ENCODE peak calls at places on chromosomes 3 and 15, in ten cellular contexts. B is transverse colon, T is ascending aorta, H is WERI-Rb-1, M is heart left ventricle, W is progenitor cell of endocrine pancreas, G is A673, X is MCF 10A, V is nephron progenitor cell, Q is HL-60. J is an unnamed sample.

GRCh38 chr3:149472393-149472792 is 2.1 kb upstream of the TM4SF4 start:
- DNase-seq in B (no peak), T (no peak), H (no peak), M (no peak), W (no peak), G (no peak), X (no peak), V (no peak), Q (no peak), J (no peak)

GRCh38 chr3:160671231-160671630 is 5.7 kb upstream of the ARL14 start:
- DNase-seq in B (peak), T (no peak), H (no peak), M (no peak), W (no peak), G (no peak), X (no peak), V (no peak), Q (no peak), J (no peak)

GRCh38 chr3:94293793-94294195 is 230.9 kb downstream of the NSUN3 start:
- DNase-seq in B (no peak), T (no peak), H (no peak), M (no peak), W (no peak), G (no peak), X (peak), V (no peak), Q (no peak), J (no peak)

GRCh38 chr3:70308760-70309159 is 3.7 kb downstream of the MDFIC2 start:
- DNase-seq in B (no peak), T (no peak), H (peak), M (no peak), W (no peak), G (peak), X (peak), V (peak), Q (no peak), J (no peak)

GRCh38 chr15:100925480-100925879 is 6.3 kb downstream of the LRRK1 start:
- DNase-seq in B (no peak), T (peak), H (no peak), M (no peak), W (no peak), G (no peak), X (no peak), V (no peak), Q (no peak), J (no peak)

GRCh38 chr3:54628888-54629368 is 298.9 kb downstream of the LRTM1 start:
- DNase-seq in B (no peak), T (no peak), H (no peak), M (no peak), W (no peak), G (no peak), X (peak), V (no peak), Q (no peak), J (no peak)

GRCh38 chr15:87597346-87598052 is 659.0 kb downstream of the NTRK3 start:
- DNase-seq in B (no peak), T (no peak), H (no peak), M (no peak), W (no peak), G (no peak), X (no peak), V (no peak), Q (no peak), J (no peak)

GRCh38 chr3:63948995-63949394 is 36.8 kb upstream of the SCAANT1 start:
- DNase-seq in B (no peak), T (no peak), H (no peak), M (no peak), W (no peak), G (no peak), X (no peak), V (no peak), Q (no peak), J (no peak)

GRCh38 chr3:160556141-160556540 is 9.2 kb downstream of the KPNA4 start:
- DNase-seq in B (no peak), T (no peak), H (no peak), M (no peak), W (no peak), G (no peak), X (no peak), V (no peak), Q (no peak), J (no peak)

GRCh38 chr15:79804833-79805232 is 92.0 kb downstream of the MTHFS start:
- DNase-seq in B (no peak), T (no peak), H (no peak), M (no peak), W (no peak), G (no peak), X (no peak), V (no peak), Q (no peak), J (no peak)

GRCh38 chr15:82919231-82919886 is 33.2 kb downstream of the HOMER2 start:
- DNase-seq in B (peak), T (peak), H (no peak), M (peak), W (no peak), G (no peak), X (peak), V (no peak), Q (no peak), J (no peak)

GRCh38 chr3:162740941-162741596 is 1244.5 kb downstream of the OTOL1 start:
- DNase-seq in B (no peak), T (no peak), H (no peak), M (no peak), W (no peak), G (no peak), X (no peak), V (no peak), Q (no peak), J (no peak)

GRCh38 chr3:127786358-127787070 is 35.8 kb downstream of the MGLL start:
- DNase-seq in B (peak), T (peak), H (peak), M (peak), W (no peak), G (peak), X (no peak), V (no peak), Q (no peak), J (no peak)

GRCh38 chr3:158185711-158186110 is 75.8 kb downstream of the RSRC1 start:
- DNase-seq in B (no peak), T (no peak), H (no peak), M (no peak), W (no peak), G (no peak), X (no peak), V (no peak), Q (no peak), J (no peak)

GRCh38 chr3:172658344-172659245 is 52.3 kb downstream of the NCEH1 start:
- DNase-seq in B (no peak), T (no peak), H (no peak), M (no peak), W (no peak), G (peak), X (peak), V (no peak), Q (no peak), J (no peak)

GRCh38 chr3:168752339-168752738 is 656.6 kb upstream of the GOLIM4 start:
- DNase-seq in B (no peak), T (no peak), H (no peak), M (no peak), W (no peak), G (no peak), X (no peak), V (no peak), Q (no peak), J (no peak)

GRCh38 chr15:40150163-40150925 is 10.5 kb upstream of the BUB1B start:
- DNase-seq in B (peak), T (no peak), H (no peak), M (no peak), W (no peak), G (peak), X (peak), V (no peak), Q (peak), J (peak)

GRCh38 chr15:83108266-83109219 is 1.1 kb downstream of the TM6SF1 start:
- DNase-seq in B (peak), T (peak), H (no peak), M (peak), W (no peak), G (peak), X (no peak), V (no peak), Q (peak), J (no peak)

GRCh38 chr15:39115379-39116057 is 465.4 kb upstream of the THBS1 start:
- DNase-seq in B (no peak), T (no peak), H (no peak), M (no peak), W (no peak), G (no peak), X (peak), V (no peak), Q (no peak), J (no peak)

GRCh38 chr3:114418724-114419543 is 125.1 kb downstream of the TIGIT start:
- DNase-seq in B (no peak), T (no peak), H (no peak), M (no peak), W (no peak), G (peak), X (peak), V (peak), Q (peak), J (no peak)

GRCh38 chr3:7876741-7877297 is 624.8 kb upstream of the LMCD1 start:
- DNase-seq in B (no peak), T (no peak), H (no peak), M (no peak), W (no peak), G (peak), X (no peak), V (no peak), Q (no peak), J (no peak)

GRCh38 chr3:48432411-48433371 is 2.8 kb upstream of the PLXNB1 start:
- DNase-seq in B (peak), T (no peak), H (peak), M (no peak), W (no peak), G (peak), X (peak), V (no peak), Q (no peak), J (peak)

GRCh38 chr15:80461370-80462060 is 57.3 kb downstream of the ARNT2 start:
- DNase-seq in B (no peak), T (no peak), H (no peak), M (no peak), W (no peak), G (no peak), X (no peak), V (no peak), Q (no peak), J (no peak)

GRCh38 chr3:158451405-158452045 is 119.5 kb upstream of the MLF1 start:
- DNase-seq in B (no peak), T (no peak), H (no peak), M (no peak), W (no peak), G (no peak), X (no peak), V (no peak), Q (no peak), J (no peak)

GRCh38 chr3:197028711-197029510 is 706 bp downstream of the MELTF start:
- DNase-seq in B (peak), T (no peak), H (no peak), M (no peak), W (no peak), G (peak), X (peak), V (peak), Q (no peak), J (peak)

GRCh38 chr3:196237203-196237602 is 20.9 kb downstream of the SLC51A start:
- DNase-seq in B (no peak), T (no peak), H (peak), M (no peak), W (no peak), G (no peak), X (no peak), V (no peak), Q (no peak), J (no peak)

GRCh38 chr3:117528688-117529087 is 819.1 kb downstream of the TUSC7 start:
- DNase-seq in B (no peak), T (no peak), H (no peak), M (no peak), W (no peak), G (no peak), X (no peak), V (no peak), Q (no peak), J (no peak)

GRCh38 chr3:190442240-190442639 is 7.5 kb downstream of the TMEM207 start:
- DNase-seq in B (no peak), T (no peak), H (no peak), M (no peak), W (no peak), G (no peak), X (no peak), V (no peak), Q (no peak), J (no peak)

GRCh38 chr3:139434764-139435291 is 41.5 kb downstream of the RBP2 start:
- DNase-seq in B (no peak), T (no peak), H (no peak), M (no peak), W (no peak), G (no peak), X (peak), V (no peak), Q (peak), J (no peak)

GRCh38 chr15:75943713-75944215 is 40.1 kb downstream of the FBXO22 start:
- DNase-seq in B (no peak), T (no peak), H (no peak), M (no peak), W (no peak), G (no peak), X (no peak), V (no peak), Q (no peak), J (no peak)

GRCh38 chr3:43223670-43224364 is 62.5 kb upstream of the SNRK start:
- DNase-seq in B (no peak), T (no peak), H (no peak), M (no peak), W (no peak), G (no peak), X (no peak), V (no peak), Q (no peak), J (no peak)

GRCh38 chr15:52528465-52529288 is at the start of gene MYO5A:
- DNase-seq in B (peak), T (peak), H (peak), M (peak), W (peak), G (peak), X (peak), V (peak), Q (peak), J (peak)

GRCh38 chr3:177441813-177442646 is 244.7 kb upstream of the TBL1XR1 start:
- DNase-seq in B (no peak), T (no peak), H (no peak), M (no peak), W (no peak), G (no peak), X (no peak), V (no peak), Q (peak), J (no peak)

GRCh38 chr3:8442993-8443670 is 58.5 kb upstream of the LMCD1 start:
- DNase-seq in B (no peak), T (no peak), H (no peak), M (no peak), W (no peak), G (no peak), X (no peak), V (no peak), Q (no peak), J (no peak)

GRCh38 chr3:184757010-184757651 is 45.3 kb upstream of the MAGEF1 start:
- DNase-seq in B (peak), T (peak), H (peak), M (peak), W (no peak), G (peak), X (no peak), V (peak), Q (no peak), J (no peak)

GRCh38 chr15:63513271-63513670 is 8.9 kb downstream of the USP3 start:
- DNase-seq in B (no peak), T (no peak), H (no peak), M (no peak), W (no peak), G (no peak), X (no peak), V (no peak), Q (no peak), J (no peak)

GRCh38 chr3:106004137-106004600 is 135.4 kb upstream of the CBLB start:
- DNase-seq in B (no peak), T (no peak), H (no peak), M (no peak), W (no peak), G (no peak), X (peak), V (no peak), Q (no peak), J (no peak)

GRCh38 chr3:64048631-64049061 is 25.4 kb upstream of the PSMD6 start:
- DNase-seq in B (no peak), T (no peak), H (no peak), M (no peak), W (no peak), G (no peak), X (no peak), V (no peak), Q (peak), J (no peak)

DNA sequence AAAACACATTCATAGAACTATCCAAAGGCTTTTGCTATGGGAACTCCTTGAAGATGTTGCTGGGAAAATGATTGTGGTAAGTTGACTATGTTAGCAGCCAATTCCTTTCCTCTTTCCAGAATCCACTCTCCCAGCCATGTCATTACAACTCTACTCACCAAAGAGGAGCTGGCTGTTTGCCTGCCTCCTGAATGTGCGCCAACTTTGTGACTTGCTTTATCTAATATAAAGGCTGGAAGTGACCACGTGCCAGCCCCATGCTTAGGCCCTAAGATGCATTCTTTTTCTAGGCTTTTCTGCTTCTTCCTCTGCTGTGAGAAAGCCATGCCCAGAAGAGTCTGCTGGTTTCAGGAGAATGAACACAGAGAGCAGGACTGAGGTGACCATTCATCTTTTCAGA is 182.2 kb downstream of the GABRB3 start:
- DNase-seq in B (no peak), T (no peak), H (no peak), M (no peak), W (no peak), G (no peak), X (no peak), V (no peak), Q (no peak), J (no peak)
- TF ChIP-seq CTCF in B (no peak), T (no peak), H (no peak), M (no peak), W (no peak), G (no peak), X (no peak), V (no peak), Q (no peak), J (no peak)

GRCh38 chr15:41331833-41332787 is at the start of gene OIP5:
- DNase-seq in B (peak), T (peak), H (peak), M (peak), W (peak), G (peak), X (peak), V (peak), Q (peak), J (peak)
- TF ChIP-seq CTCF in B (peak), T (peak), H (peak), M (peak), W (peak), G (peak), X (peak), V (peak), Q (peak), J (peak)

GRCh38 chr15:99718421-99718820 is 14.8 kb downstream of the LYSMD4 start:
- DNase-seq in B (no peak), T (no peak), H (no peak), M (no peak), W (no peak), G (no peak), X (no peak), V (no peak), Q (no peak), J (no peak)
- TF ChIP-seq CTCF in B (no peak), T (no peak), H (no peak), M (no peak), W (no peak), G (no peak), X (no peak), V (no peak), Q (no peak), J (no peak)

DNA sequence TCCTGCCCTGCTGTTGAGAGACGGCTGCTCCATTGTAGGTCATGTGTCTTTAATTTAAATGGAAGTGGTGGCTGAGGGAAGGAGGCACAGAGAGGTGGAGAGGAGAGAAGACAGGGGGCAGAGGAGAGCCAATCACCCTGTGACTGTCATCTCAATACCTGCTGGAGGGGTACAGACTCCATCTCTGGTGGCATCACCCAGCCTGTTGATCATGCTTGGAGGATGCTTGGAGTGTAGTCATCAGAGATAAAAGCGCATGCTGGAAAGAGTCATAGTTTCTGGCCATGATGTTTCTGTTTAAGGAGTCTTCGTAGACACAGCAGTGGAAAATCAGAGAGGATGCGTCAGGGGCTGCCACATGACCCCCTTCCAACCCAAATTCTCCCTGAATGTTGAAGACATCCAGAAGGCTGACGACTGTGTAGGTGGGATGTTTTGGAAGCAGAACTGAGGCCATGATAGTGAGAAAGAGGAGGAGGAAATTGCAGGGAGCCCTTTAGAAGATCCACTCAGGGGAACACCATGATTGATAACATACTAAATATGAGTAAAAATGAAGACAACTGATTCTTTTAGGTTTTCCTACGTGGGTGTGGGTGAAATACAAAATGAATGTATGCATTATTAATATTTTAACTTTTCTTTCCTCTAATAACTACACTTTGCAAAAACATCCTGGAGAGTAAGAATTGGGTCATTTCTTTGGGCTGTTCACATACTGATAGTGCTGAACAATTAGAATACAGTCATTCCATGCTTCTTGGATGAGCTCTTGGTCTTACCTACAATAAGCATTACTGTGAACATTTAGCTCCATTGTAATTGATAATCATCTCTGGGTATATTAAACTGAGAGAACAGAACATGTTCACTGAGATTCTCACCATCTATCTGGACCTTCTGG is 210.6 kb upstream of the ATP10A start:
- DNase-seq in B (no peak), T (no peak), H (no peak), M (no peak), W (no peak), G (no peak), X (no peak), V (no peak), Q (no peak), J (no peak)
- TF ChIP-seq CTCF in B (no peak), T (no peak), H (peak), M (no peak), W (no peak), G (no peak), X (no peak), V (no peak), Q (no peak), J (no peak)

DNA sequence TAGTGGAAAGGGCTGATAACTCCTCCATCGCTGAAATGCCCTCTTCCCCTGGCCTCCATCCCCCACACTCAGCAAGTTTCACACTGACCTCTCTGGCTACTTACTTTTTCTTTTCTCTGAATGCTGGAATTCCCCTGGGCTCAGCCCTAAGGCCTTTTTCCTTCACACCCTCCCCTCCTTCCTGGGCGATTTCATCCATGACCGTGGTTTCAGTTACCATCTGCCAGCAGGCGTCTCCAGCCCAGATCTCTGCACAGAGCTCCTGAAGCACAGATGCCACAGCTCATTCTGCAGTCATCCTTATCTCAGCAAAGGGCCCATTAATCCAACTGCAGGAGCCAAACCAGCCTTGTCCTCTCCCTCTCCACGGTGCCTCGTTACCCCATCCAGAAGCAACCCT is 114.0 kb downstream of the RFTN1 start:
- DNase-seq in B (no peak), T (no peak), H (peak), M (no peak), W (no peak), G (no peak), X (peak), V (peak), Q (no peak), J (no peak)
- TF ChIP-seq CTCF in B (no peak), T (peak), H (peak), M (peak), W (no peak), G (no peak), X (no peak), V (no peak), Q (no peak), J (peak)

DNA sequence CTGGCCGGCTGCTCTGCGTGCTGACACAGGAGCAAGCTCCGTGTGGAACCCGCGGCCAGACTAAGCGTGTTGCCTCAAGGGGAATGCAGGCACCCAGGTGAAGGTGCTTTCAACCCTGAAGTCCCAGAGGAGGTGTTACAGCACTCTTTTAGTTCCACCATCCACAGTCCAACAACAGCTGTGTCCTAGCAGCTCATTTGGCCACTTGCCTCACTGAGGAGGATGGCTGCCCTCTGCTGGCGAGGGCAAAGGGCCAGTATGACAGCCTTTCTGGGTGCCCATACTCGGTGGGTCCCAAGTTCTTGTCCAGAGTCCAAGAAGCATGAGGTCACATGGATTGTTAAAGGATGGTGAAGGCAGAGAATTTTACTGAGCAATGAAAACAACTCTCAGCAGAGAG is 87.8 kb downstream of the C3orf85 start:
- DNase-seq in B (peak), T (no peak), H (peak), M (no peak), W (no peak), G (no peak), X (peak), V (no peak), Q (no peak), J (no peak)
- TF ChIP-seq CTCF in B (peak), T (no peak), H (peak), M (no peak), W (peak), G (peak), X (peak), V (no peak), Q (peak), J (no peak)

J was measured in osteocyte.